ENCODE peak calls at places on chromosomes 7 and 10, in six cellular contexts. E is neural progenitor cell, J is HCT116, W is IMR-90, X is GM23248, I is mesenchymal stem cell. M is an unnamed sample.

GRCh38 chr10:59945991-59946390 is 39.6 kb upstream of the CCDC6 start:
- DNase-seq in E (no peak), J (no peak), W (no peak), X (no peak), I (no peak), M (no peak)

GRCh38 chr10:44832595-44833390 is 78.3 kb upstream of the TMEM72 start:
- DNase-seq in E (no peak), J (no peak), W (no peak), X (no peak), I (no peak), M (no peak)

GRCh38 chr7:12802070-12802469 is 114.6 kb downstream of the ARL4A start:
- DNase-seq in E (no peak), J (peak), W (no peak), X (peak), I (no peak), M (no peak)

GRCh38 chr10:80552151-80552646 is 14.5 kb downstream of the SH2D4B start:
- DNase-seq in E (peak), J (no peak), W (no peak), X (no peak), I (no peak), M (no peak)

GRCh38 chr10:102633282-102633681 is 11.0 kb upstream of the TRIM8 start:
- DNase-seq in E (no peak), J (no peak), W (peak), X (peak), I (peak), M (no peak)

GRCh38 chr10:111934926-111935325 is 248.6 kb downstream of the GPAM start:
- DNase-seq in E (no peak), J (no peak), W (no peak), X (no peak), I (no peak), M (no peak)

GRCh38 chr7:157845203-157845810 is 508.5 kb downstream of the DNAJB6 start:
- DNase-seq in E (no peak), J (peak), W (no peak), X (no peak), I (no peak), M (no peak)

GRCh38 chr10:124279882-124280281 is 138.8 kb downstream of the OAT start:
- DNase-seq in E (no peak), J (no peak), W (no peak), X (no peak), I (no peak), M (no peak)

GRCh38 chr7:112080441-112080840 is 125.8 kb downstream of the DOCK4 start:
- DNase-seq in E (no peak), J (no peak), W (peak), X (peak), I (peak), M (no peak)

GRCh38 chr7:81366546-81366945 is 403.3 kb downstream of the HGF start:
- DNase-seq in E (no peak), J (no peak), W (no peak), X (peak), I (no peak), M (no peak)

GRCh38 chr7:139777948-139778841 is at the start of gene HIPK2:
- DNase-seq in E (peak), J (no peak), W (peak), X (peak), I (peak), M (peak)

GRCh38 chr7:3028071-3028766 is 15.4 kb downstream of the CARD11 start:
- DNase-seq in E (no peak), J (no peak), W (peak), X (peak), I (peak), M (no peak)

GRCh38 chr10:1205450-1206030 is 149.4 kb downstream of the WDR37 start:
- DNase-seq in E (no peak), J (no peak), W (no peak), X (no peak), I (no peak), M (no peak)

GRCh38 chr10:110241407-110241806 is 34.0 kb downstream of the MXI1 start:
- DNase-seq in E (no peak), J (no peak), W (no peak), X (no peak), I (no peak), M (no peak)

GRCh38 chr7:90246184-90246583 is 1.2 kb downstream of the CFAP69 start:
- DNase-seq in E (peak), J (no peak), W (peak), X (peak), I (peak), M (no peak)

GRCh38 chr10:131300508-131300907 is 11.0 kb downstream of the TCERG1L start:
- DNase-seq in E (no peak), J (no peak), W (no peak), X (no peak), I (no peak), M (no peak)

GRCh38 chr7:29140873-29141468 is 5.4 kb downstream of the CPVL start:
- DNase-seq in E (no peak), J (no peak), W (no peak), X (no peak), I (no peak), M (no peak)

GRCh38 chr10:12897278-12897677 is 104.2 kb downstream of the CCDC3 start:
- DNase-seq in E (peak), J (no peak), W (no peak), X (no peak), I (no peak), M (no peak)

GRCh38 chr10:44995914-44996633 is 4.6 kb upstream of the ZNF22 start:
- DNase-seq in E (no peak), J (no peak), W (peak), X (peak), I (peak), M (peak)

GRCh38 chr10:29689001-29689400 is 54.2 kb upstream of the SVIL start:
- DNase-seq in E (no peak), J (peak), W (peak), X (peak), I (peak), M (no peak)

GRCh38 chr7:138886501-138886917 is 88.5 kb upstream of the ATP6V0A4 start:
- DNase-seq in E (peak), J (peak), W (peak), X (peak), I (peak), M (peak)

GRCh38 chr10:104406715-104407517 is 53.3 kb downstream of the CFAP58 start:
- DNase-seq in E (peak), J (peak), W (peak), X (peak), I (peak), M (no peak)

GRCh38 chr7:92260248-92260781 is 14.5 kb downstream of the ANKIB1 start:
- DNase-seq in E (no peak), J (peak), W (peak), X (peak), I (peak), M (no peak)

DNA sequence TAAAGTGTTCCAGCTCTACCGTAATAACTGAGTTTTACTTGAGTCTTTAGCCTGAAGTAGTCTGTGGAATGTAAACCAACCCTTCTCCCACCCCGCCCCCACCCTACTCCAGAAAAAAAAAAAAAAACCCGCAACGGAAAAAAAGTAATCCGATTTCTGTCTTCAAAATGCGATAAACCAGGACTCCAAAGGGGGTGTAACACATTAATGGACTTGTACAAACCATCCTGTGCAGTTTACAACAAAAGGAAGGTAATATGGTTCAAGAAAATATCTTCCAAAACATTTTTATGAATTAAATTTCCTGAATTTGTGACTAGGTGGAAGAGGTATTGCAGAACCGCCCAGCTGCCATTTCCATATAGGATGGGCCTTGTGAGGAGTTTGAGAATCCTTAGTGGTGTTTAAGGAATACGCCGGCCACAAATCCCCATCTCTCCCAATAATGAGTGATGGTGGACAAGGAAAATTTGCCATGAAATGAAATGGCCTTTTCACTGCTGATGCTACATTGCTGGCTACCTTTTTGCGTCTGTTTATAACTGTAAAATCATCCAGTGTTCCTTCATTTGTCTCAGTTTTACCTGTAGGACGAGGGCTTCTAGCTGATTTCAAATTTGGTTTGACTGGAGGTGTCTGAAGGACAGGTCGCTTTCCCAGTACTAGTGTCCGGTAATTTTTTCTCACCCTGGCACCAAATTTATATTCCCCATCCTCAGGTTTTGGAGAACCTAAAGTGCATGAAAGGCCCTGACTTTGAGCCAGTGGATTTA is 10.5 kb downstream of the SKIDA1 start:
- DNase-seq in E (peak), J (no peak), W (no peak), X (no peak), I (no peak), M (no peak)
- H3K4me3 ChIP-seq in E (peak), J (no peak), W (no peak), X (no peak), I (no peak), M (no peak)

DNA sequence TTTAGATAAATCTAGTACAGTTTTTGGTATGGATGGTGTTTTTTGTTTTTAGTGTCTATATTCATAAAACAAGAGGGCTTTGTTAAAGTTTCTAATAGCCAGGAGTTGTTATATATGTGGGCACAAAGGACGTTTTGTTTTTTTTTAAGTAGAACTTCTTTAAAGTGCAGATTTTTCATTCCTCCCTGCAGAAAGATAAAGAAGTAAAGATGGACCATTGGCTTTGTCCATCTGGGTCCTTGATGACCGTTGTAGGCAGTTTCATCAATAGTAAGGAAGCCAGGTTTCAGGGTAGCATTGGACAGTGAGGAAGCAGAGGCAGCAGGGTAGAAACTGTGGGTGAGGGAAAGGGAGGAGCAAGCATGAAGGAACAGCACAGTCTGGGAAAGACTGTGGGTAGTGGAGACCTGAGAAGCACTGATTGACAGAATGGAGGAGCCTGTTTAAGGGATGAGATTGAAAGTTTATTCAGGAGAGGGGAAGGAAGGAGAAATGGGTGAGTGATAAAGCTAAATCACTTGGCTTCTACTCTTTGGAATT is 5.3 kb downstream of the CALU start:
- DNase-seq in E (no peak), J (no peak), W (no peak), X (no peak), I (no peak), M (no peak)
- H3K9ac ChIP-seq in E (no peak), J (no peak), W (no peak), X (peak), I (peak), M (no peak)

GRCh38 chr7:156116514-156116913 is 304.3 kb upstream of the SHH start:
- DNase-seq in E (no peak), J (no peak), W (no peak), X (no peak), I (no peak), M (no peak)
- H3K4me3 ChIP-seq in E (no peak), J (no peak), W (no peak), X (no peak), I (no peak), M (no peak)

DNA sequence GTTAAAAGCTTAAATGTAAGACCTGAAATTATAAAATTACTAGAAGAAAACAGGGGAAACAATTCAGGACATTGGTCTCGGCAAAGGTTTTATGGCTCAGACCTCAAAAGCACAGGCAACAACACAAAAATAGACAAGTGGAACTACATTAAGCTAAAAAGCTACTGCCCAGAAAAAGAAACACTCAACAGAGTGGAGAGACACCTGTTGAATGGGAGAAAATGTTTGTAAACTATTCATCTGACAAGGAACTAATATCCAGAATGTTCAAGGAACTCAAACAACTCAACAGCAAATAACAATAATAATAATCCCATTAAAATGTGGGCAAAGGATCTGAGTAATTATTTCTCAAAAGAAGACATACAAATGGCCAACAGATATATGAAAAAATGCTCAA is 170.4 kb downstream of the FRMD4A start:
- DNase-seq in E (no peak), J (no peak), W (no peak), X (no peak), I (no peak), M (no peak)
- H3K9ac ChIP-seq in E (no peak), J (no peak), W (no peak), X (no peak), I (no peak), M (no peak)

GRCh38 chr10:6770846-6771245 is 190.8 kb upstream of the PRKCQ start:
- DNase-seq in E (no peak), J (no peak), W (peak), X (peak), I (peak), M (no peak)

GRCh38 chr10:6766480-6766879 is 186.4 kb upstream of the PRKCQ start:
- DNase-seq in E (no peak), J (no peak), W (peak), X (no peak), I (no peak), M (no peak)

GRCh38 chr10:6763417-6763816 is 183.3 kb upstream of the PRKCQ start:
- DNase-seq in E (no peak), J (no peak), W (no peak), X (no peak), I (no peak), M (no peak)

GRCh38 chr10:6769704-6770417 is 189.8 kb upstream of the PRKCQ start:
- DNase-seq in E (no peak), J (no peak), W (no peak), X (no peak), I (no peak), M (no peak)

GRCh38 chr10:6766061-6766460 is 186.0 kb upstream of the PRKCQ start:
- DNase-seq in E (no peak), J (no peak), W (peak), X (peak), I (no peak), M (no peak)
- H3K4me3 ChIP-seq in E (no peak), J (no peak), W (no peak), X (peak), I (no peak), M (no peak)